ENCODE peak calls at places on chromosomes 4 and X, in four cellular contexts. X, T, F and H are unnamed samples.

GRCh38 chr4:75555294-75556164 is at the start of gene ODAPH:
- DNase-seq in X (no peak), F (peak; percentile 58), T (no peak), H (no peak)

GRCh38 chr4:186981161-186981560 is 257.5 kb upstream of the FAT1 start:
- DNase-seq in X (no peak), F (peak; percentile 36), T (no peak), H (no peak)

GRCh38 chrX:154599531-154599930 is 14.6 kb downstream of the CTAG1A start:
- DNase-seq in T (no peak), F (no peak), X (peak; percentile 32), H (no peak)

GRCh38 chr4:12729384-12729783 is 754.8 kb downstream of the RAB28 start:
- DNase-seq in F (peak; percentile 15), T (no peak), X (no peak), H (no peak)

GRCh38 chr4:15318621-15319348 is 109.0 kb upstream of the C1QTNF7 start:
- DNase-seq in T (no peak), X (no peak), F (peak; percentile 53), H (no peak)

GRCh38 chrX:17706676-17707075 is 30.6 kb upstream of the SCML1 start:
- DNase-seq in T (no peak), F (peak; percentile 83), X (no peak), H (no peak)

GRCh38 chr4:31104033-31104432 is 383.9 kb downstream of the PCDH7 start:
- DNase-seq in T (no peak), F (peak; percentile 54), X (no peak), H (no peak)

GRCh38 chrX:20515841-20516461 is 249.2 kb upstream of the RPS6KA3 start:
- DNase-seq in F (peak; percentile 90), X (no peak), T (no peak), H (no peak)

GRCh38 chrX:338281-338835 is 19.8 kb upstream of the GTPBP6 start:
- DNase-seq in F (no peak), X (peak; percentile 79), T (no peak), H (no peak)

GRCh38 chr4:99857302-99857701 is 36.9 kb downstream of the LAMTOR3 start:
- DNase-seq in X (no peak), T (no peak), F (no peak), H (no peak)

DNA sequence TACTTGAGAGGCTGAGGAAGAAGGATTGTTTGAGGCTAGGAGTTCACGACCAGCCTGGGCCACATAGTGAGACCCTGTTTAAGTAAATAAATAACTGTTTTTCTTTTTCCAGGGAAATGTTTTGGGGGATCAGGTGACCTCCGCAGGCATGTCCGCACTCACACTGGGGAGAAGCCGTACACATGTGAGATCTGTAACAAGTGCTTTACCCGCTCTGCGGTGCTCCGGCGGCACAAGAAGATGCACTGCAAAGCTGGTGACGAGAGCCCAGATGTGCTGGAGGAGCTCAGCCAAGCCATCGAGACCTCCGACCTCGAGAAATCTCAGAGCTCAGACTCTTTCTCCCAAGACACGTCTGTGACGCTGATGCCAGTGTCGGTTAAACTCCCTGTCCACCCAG is 30.5 kb downstream of the ZBTB49 start:
- DNase-seq in F (no peak), T (no peak), X (no peak), H (no peak)
- H3K36me3 ChIP-seq in F (peaks cover 34% of the 10 kb centered on the region), T (no peaks in the 10 kb centered on the region), X (peaks cover 64% of the 10 kb centered on the region), H (no peaks in the 10 kb centered on the region)

GRCh38 chrX:71181910-71182799 is 37.5 kb downstream of the NLGN3 start:
- DNase-seq in X (peak; percentile 85), T (peak; percentile 91), F (peak; percentile 96), H (peak; percentile 70)
- TF ChIP-seq POLR2A in X (peak; percentile 67), T (peak; percentile 75), F (peak; percentile 83), H (peak; percentile 57)

GRCh38 chr4:183691006-183691405 is 31.9 kb downstream of the TRAPPC11 start:
- DNase-seq in X (no peak), F (no peak), T (no peak), H (no peak)
- H3K36me3 ChIP-seq in X (peaks cover 93% of the 10 kb centered on the region), F (peaks cover 32% of the 10 kb centered on the region), T (peaks cover 6% of the 10 kb centered on the region), H (peaks cover 9% of the 10 kb centered on the region)

GRCh38 chrX:78029663-78030062 is 60.2 kb upstream of the PGAM4 start:
- DNase-seq in T (no peak), F (peak; percentile 33), X (no peak), H (no peak)

GRCh38 chrX:78024349-78025108 is 55.1 kb upstream of the PGAM4 start:
- DNase-seq in X (no peak), F (peak; percentile 2), T (no peak), H (no peak)

DNA sequence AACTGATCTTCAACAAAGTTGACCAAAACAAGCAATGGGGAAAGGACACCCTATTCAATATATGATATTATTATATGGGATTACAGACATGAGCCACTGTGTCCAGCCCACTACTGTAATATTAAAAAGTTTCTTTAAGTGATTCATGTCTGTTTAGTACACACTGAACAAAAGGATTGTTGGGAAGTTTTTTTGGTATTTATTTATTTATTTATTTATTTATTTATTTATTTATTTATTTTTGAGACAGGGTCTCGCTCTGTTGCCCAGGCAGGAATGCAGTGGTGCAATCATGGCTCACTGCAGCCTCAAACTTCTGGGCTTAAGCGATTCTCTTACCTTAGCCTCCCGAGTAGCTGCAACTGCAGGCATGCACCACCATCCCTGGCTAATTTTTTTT is 58.4 kb upstream of the PGAM4 start:
- DNase-seq in F (no peak), T (no peak), X (no peak), H (no peak)
- TF ChIP-seq POLR2A in F (no peak), T (no peak), X (no peak), H (no peak)

GRCh38 chr4:98300706-98301105 is 39.5 kb downstream of the RAP1GDS1 start:
- DNase-seq in F (no peak), T (no peak), X (no peak), H (no peak)
- H3K36me3 ChIP-seq in F (no peaks in the 10 kb centered on the region), T (no peaks in the 10 kb centered on the region), X (no peaks in the 10 kb centered on the region), H (no peaks in the 10 kb centered on the region)

DNA sequence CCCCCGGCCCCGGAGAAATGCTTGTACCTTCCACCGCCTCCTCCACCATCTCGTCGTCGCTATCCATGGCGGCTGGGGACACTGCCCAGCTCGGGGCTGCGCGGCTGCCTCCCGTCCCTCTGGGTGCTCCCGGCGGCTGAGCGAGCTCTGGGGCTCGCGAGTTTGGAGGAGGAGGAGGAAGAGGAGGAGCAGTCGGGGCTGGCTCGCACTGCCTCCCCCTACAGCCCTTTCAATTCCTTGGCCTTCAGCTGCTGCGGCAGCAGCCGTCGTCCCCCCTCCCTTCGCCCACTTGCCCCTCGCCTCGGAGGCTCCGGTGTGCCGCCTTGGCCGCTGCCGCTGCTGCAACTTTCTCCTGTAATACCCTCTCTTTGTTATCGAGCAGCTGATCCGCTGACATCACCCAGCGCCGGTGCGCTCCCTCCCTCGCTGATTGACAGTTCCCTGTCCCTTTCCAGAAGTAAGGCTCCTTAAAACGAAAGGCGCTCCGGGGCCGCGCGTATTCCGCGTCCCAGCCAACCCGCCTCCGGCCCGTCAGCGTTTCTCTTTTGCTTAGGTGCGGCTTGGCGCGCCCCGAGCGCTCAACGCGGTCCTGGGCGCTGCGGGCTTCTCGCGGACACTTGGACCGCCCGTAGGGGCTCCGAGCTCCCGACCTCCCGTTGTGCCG is at the start of gene SETD7:
- DNase-seq in F (peak; percentile 76), T (peak; percentile 85), X (peak; percentile 92), H (peak; percentile 70)
- TF ChIP-seq POLR2A in F (peak; percentile 61), T (peak; percentile 88), X (peak; percentile 88), H (peak; percentile 91)

GRCh38 chr4:80062527-80062926 is 10.5 kb downstream of the ANTXR2 start:
- DNase-seq in X (no peak), F (no peak), T (no peak), H (no peak)

GRCh38 chr4:80054375-80054774 is 18.7 kb downstream of the ANTXR2 start:
- DNase-seq in X (no peak), T (no peak), F (no peak), H (no peak)

GRCh38 chr4:80053140-80053910 is 19.7 kb downstream of the ANTXR2 start:
- DNase-seq in F (no peak), T (no peak), X (no peak), H (no peak)

DNA sequence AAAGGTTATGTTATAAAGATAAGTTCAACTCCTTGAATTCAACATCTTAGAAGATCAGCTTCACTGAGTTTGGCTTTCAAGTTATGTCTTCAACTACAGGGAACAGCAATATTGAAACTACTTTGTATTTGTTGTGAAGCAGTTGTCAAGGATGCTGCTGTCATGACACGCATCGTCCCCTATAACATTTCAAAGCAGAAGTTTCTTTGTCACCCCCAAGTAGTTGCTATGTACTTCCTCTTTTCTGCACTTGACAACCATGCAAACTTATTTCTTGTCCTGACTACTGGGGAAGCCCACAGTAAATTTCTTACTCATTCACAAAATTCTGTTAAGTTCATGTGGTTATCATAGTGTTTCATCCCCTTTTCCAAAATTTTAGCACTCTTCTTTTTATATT is 14.3 kb downstream of the ANTXR2 start:
- DNase-seq in X (no peak), F (peak; percentile 24), T (no peak), H (no peak)
- H3K36me3 ChIP-seq in X (peaks cover 19% of the 10 kb centered on the region), F (peaks cover 19% of the 10 kb centered on the region), T (no peaks in the 10 kb centered on the region), H (no peaks in the 10 kb centered on the region)

GRCh38 chr4:145938618-145939177 is at the start of gene ZNF827:
- DNase-seq in X (peak; percentile 80), T (peak; percentile 80), F (peak; percentile 74), H (no peak)
- TF ChIP-seq POLR2A in X (peak; percentile 31), T (peak; percentile 52), F (no peak), H (no peak)

GRCh38 chr4:1952719-1953118 is 56.1 kb downstream of the NELFA start:
- DNase-seq in F (no peak), X (no peak), T (no peak), H (no peak)

GRCh38 chr4:1948232-1948631 is 60.5 kb downstream of the NELFA start:
- DNase-seq in F (no peak), T (no peak), X (no peak), H (no peak)

GRCh38 chr4:1948892-1949436 is 59.8 kb downstream of the NELFA start:
- DNase-seq in F (no peak), X (no peak), T (no peak), H (no peak)

GRCh38 chr4:1952046-1952700 is 56.6 kb downstream of the NELFA start:
- DNase-seq in T (no peak), F (no peak), X (peak; percentile 46), H (no peak)

DNA sequence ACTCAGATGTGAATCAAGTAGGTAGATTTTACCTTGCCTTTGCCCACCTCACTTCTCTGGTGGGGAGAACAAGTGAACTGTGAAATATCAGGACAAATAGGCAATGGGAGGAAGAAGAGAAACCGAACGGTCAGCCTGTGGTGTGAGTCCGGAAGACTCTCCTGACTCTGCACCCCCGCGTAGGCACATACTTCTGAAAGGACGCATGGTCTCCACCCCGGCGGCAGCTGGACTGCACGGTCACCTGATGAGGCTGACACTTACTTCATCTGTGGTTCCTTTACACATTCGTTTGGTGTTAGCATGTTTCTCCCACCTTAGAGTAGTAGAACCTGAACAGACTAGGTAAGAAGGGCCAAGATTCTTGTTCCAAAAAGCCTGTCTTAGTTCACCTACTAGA is 58.4 kb downstream of the NELFA start:
- DNase-seq in X (no peak), F (no peak), T (no peak), H (no peak)
- H3K36me3 ChIP-seq in X (peaks cover 52% of the 10 kb centered on the region), F (peaks cover 32% of the 10 kb centered on the region), T (no peaks in the 10 kb centered on the region), H (no peaks in the 10 kb centered on the region)